ENCODE peak calls at places on chromosomes 13 and 19, in eight cellular contexts. One of them, this sample, is unnamed.

GRCh38 chr19:49786432-49786831 is 19.6 kb downstream of the AP2A1 start:
- DNase-seq in body of pancreas: no peak
- DNase-seq in cardiac muscle cell: peak; percentile 20
- DNase-seq in neuronal stem cell: no peak
- DNase-seq in esophagus squamous epithelium: no peak
- DNase-seq in fibroblast of lung: peak; percentile 58
- DNase-seq in thyroid gland: no peak
- DNase-seq in CD8-positive, alpha-beta T cell: no peak
- DNase-seq in this sample: no peak

GRCh38 chr19:43983544-43983911 is 460 bp upstream of the ZNF155 start:
- DNase-seq in CD8-positive, alpha-beta T cell: no peak
- DNase-seq in cardiac muscle cell: no peak
- DNase-seq in body of pancreas: no peak
- DNase-seq in thyroid gland: no peak
- DNase-seq in neuronal stem cell: no peak
- DNase-seq in fibroblast of lung: no peak
- DNase-seq in esophagus squamous epithelium: no peak
- DNase-seq in this sample: no peak

GRCh38 chr19:51019544-51019925 is at the start of gene KLK10:
- DNase-seq in fibroblast of lung: no peak
- DNase-seq in neuronal stem cell: no peak
- DNase-seq in esophagus squamous epithelium: no peak
- DNase-seq in thyroid gland: no peak
- DNase-seq in CD8-positive, alpha-beta T cell: no peak
- DNase-seq in cardiac muscle cell: no peak
- DNase-seq in body of pancreas: no peak
- DNase-seq in this sample: no peak

GRCh38 chr13:87129602-87130300 is 541.4 kb upstream of the SLITRK5 start:
- DNase-seq in body of pancreas: no peak
- DNase-seq in cardiac muscle cell: peak; percentile 13
- DNase-seq in esophagus squamous epithelium: no peak
- DNase-seq in neuronal stem cell: no peak
- DNase-seq in fibroblast of lung: peak; percentile 64
- DNase-seq in thyroid gland: no peak
- DNase-seq in CD8-positive, alpha-beta T cell: no peak
- DNase-seq in this sample: no peak

GRCh38 chr19:1000095-1000494 is at the start of gene GRIN3B:
- DNase-seq in cardiac muscle cell: peak; percentile 50
- DNase-seq in CD8-positive, alpha-beta T cell: peak; percentile 37
- DNase-seq in body of pancreas: peak; percentile 59
- DNase-seq in esophagus squamous epithelium: no peak
- DNase-seq in neuronal stem cell: peak; percentile 60
- DNase-seq in thyroid gland: peak; percentile 46
- DNase-seq in fibroblast of lung: peak; percentile 44
- DNase-seq in this sample: peak; percentile 70

GRCh38 chr13:72726721-72727416 is 560 bp downstream of the MZT1 start:
- DNase-seq in body of pancreas: peak; percentile 45
- DNase-seq in esophagus squamous epithelium: peak; percentile 6
- DNase-seq in fibroblast of lung: peak; percentile 5
- DNase-seq in thyroid gland: peak; percentile 50
- DNase-seq in cardiac muscle cell: peak; percentile 17
- DNase-seq in CD8-positive, alpha-beta T cell: no peak
- DNase-seq in neuronal stem cell: peak; percentile 9
- DNase-seq in this sample: peak; percentile 35

GRCh38 chr13:84191199-84191598 is 308.9 kb upstream of the SLITRK1 start:
- DNase-seq in cardiac muscle cell: no peak
- DNase-seq in fibroblast of lung: no peak
- DNase-seq in CD8-positive, alpha-beta T cell: no peak
- DNase-seq in esophagus squamous epithelium: no peak
- DNase-seq in body of pancreas: no peak
- DNase-seq in neuronal stem cell: no peak
- DNase-seq in thyroid gland: no peak
- DNase-seq in this sample: no peak

GRCh38 chr19:16418597-16418962 is 53.2 kb downstream of the EPS15L1 start:
- DNase-seq in fibroblast of lung: no peak
- DNase-seq in thyroid gland: no peak
- DNase-seq in neuronal stem cell: no peak
- DNase-seq in CD8-positive, alpha-beta T cell: no peak
- DNase-seq in cardiac muscle cell: no peak
- DNase-seq in esophagus squamous epithelium: no peak
- DNase-seq in body of pancreas: no peak
- DNase-seq in this sample: no peak

GRCh38 chr19:11024259-11024658 is 63.4 kb downstream of the SMARCA4 start:
- DNase-seq in esophagus squamous epithelium: no peak
- DNase-seq in neuronal stem cell: no peak
- DNase-seq in cardiac muscle cell: no peak
- DNase-seq in fibroblast of lung: no peak
- DNase-seq in CD8-positive, alpha-beta T cell: no peak
- DNase-seq in thyroid gland: no peak
- DNase-seq in body of pancreas: no peak
- DNase-seq in this sample: no peak
- H3K4me1 ChIP-seq in esophagus squamous epithelium: no peaks in the 10 kb centered on the region
- H3K4me1 ChIP-seq in neuronal stem cell: no peaks in the 10 kb centered on the region
- H3K4me1 ChIP-seq in cardiac muscle cell: no peaks in the 10 kb centered on the region
- H3K4me1 ChIP-seq in fibroblast of lung: no peaks in the 10 kb centered on the region
- H3K4me1 ChIP-seq in CD8-positive, alpha-beta T cell: no peaks in the 10 kb centered on the region
- H3K4me1 ChIP-seq in thyroid gland: no peaks in the 10 kb centered on the region
- H3K4me1 ChIP-seq in body of pancreas: peaks cover 5% of the 10 kb centered on the region
- H3K4me1 ChIP-seq in this sample: no peaks in the 10 kb centered on the region

GRCh38 chr19:47240996-47241918 is 10.3 kb upstream of the BBC3 start:
- DNase-seq in fibroblast of lung: peak; percentile 76
- DNase-seq in CD8-positive, alpha-beta T cell: peak; percentile 66
- DNase-seq in cardiac muscle cell: peak; percentile 82
- DNase-seq in esophagus squamous epithelium: no peak
- DNase-seq in body of pancreas: peak; percentile 94
- DNase-seq in neuronal stem cell: no peak
- DNase-seq in thyroid gland: peak; percentile 78
- DNase-seq in this sample: peak; percentile 78

GRCh38 chr19:47241919-47242644 is 11.1 kb upstream of the BBC3 start:
- DNase-seq in body of pancreas: no peak
- DNase-seq in thyroid gland: no peak
- DNase-seq in cardiac muscle cell: no peak
- DNase-seq in fibroblast of lung: peak; percentile 12
- DNase-seq in CD8-positive, alpha-beta T cell: no peak
- DNase-seq in neuronal stem cell: no peak
- DNase-seq in esophagus squamous epithelium: no peak
- DNase-seq in this sample: no peak

GRCh38 chr19:47240561-47240960 is 9.6 kb upstream of the BBC3 start:
- DNase-seq in body of pancreas: no peak
- DNase-seq in CD8-positive, alpha-beta T cell: no peak
- DNase-seq in neuronal stem cell: no peak
- DNase-seq in cardiac muscle cell: no peak
- DNase-seq in thyroid gland: no peak
- DNase-seq in esophagus squamous epithelium: no peak
- DNase-seq in fibroblast of lung: no peak
- DNase-seq in this sample: no peak

GRCh38 chr19:47239610-47240296 is 8.8 kb upstream of the BBC3 start:
- DNase-seq in fibroblast of lung: peak; percentile 37
- DNase-seq in neuronal stem cell: no peak
- DNase-seq in CD8-positive, alpha-beta T cell: peak; percentile 30
- DNase-seq in esophagus squamous epithelium: no peak
- DNase-seq in thyroid gland: peak; percentile 27
- DNase-seq in cardiac muscle cell: peak; percentile 65
- DNase-seq in body of pancreas: no peak
- DNase-seq in this sample: peak; percentile 87

DNA sequence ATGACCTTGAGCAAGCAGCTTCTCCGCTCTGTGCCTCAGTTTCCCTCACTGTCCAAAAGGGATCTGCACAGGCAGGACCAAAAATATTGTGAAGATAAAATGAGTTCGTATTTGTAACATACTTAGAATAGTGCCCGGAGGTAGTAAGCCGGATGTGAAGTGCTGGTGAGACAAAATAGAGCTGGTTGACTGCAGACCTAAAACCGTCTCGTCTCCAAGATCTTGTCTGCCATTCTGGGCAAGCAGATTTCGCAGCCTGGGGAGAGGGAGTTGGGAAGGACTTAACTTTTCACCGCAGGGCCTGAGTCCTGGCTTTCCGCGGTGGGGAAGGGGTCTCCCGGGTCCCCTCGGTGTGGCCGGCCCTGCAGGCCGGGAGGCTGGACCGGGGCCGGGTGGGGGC is 8.2 kb upstream of the BBC3 start:
- DNase-seq in esophagus squamous epithelium: no peak
- DNase-seq in thyroid gland: no peak
- DNase-seq in CD8-positive, alpha-beta T cell: no peak
- DNase-seq in body of pancreas: no peak
- DNase-seq in neuronal stem cell: no peak
- DNase-seq in fibroblast of lung: no peak
- DNase-seq in cardiac muscle cell: no peak
- DNase-seq in this sample: no peak
- H3K4me3 ChIP-seq in esophagus squamous epithelium: peak overlapping the region; percentile 62
- H3K4me3 ChIP-seq in thyroid gland: no peak overlapping the region
- H3K4me3 ChIP-seq in CD8-positive, alpha-beta T cell: no peak overlapping the region
- H3K4me3 ChIP-seq in body of pancreas: no peak overlapping the region
- H3K4me3 ChIP-seq in neuronal stem cell: peak overlapping the region; percentile 49
- H3K4me3 ChIP-seq in fibroblast of lung: no peak overlapping the region
- H3K4me3 ChIP-seq in cardiac muscle cell: peak overlapping the region; percentile 17
- H3K4me3 ChIP-seq in this sample: no peak overlapping the region

GRCh38 chr19:28603453-28603852 is 609.5 kb downstream of the UQCRFS1 start:
- DNase-seq in thyroid gland: no peak
- DNase-seq in cardiac muscle cell: no peak
- DNase-seq in fibroblast of lung: no peak
- DNase-seq in neuronal stem cell: no peak
- DNase-seq in body of pancreas: no peak
- DNase-seq in esophagus squamous epithelium: no peak
- DNase-seq in CD8-positive, alpha-beta T cell: no peak
- DNase-seq in this sample: no peak
- H3K27ac ChIP-seq in thyroid gland: no peak overlapping the region
- H3K27ac ChIP-seq in cardiac muscle cell: no peak overlapping the region
- H3K27ac ChIP-seq in fibroblast of lung: no peak overlapping the region
- H3K27ac ChIP-seq in neuronal stem cell: no peak overlapping the region
- H3K27ac ChIP-seq in body of pancreas: no peak overlapping the region
- H3K27ac ChIP-seq in esophagus squamous epithelium: no peak overlapping the region
- H3K27ac ChIP-seq in CD8-positive, alpha-beta T cell: no peak overlapping the region
- H3K27ac ChIP-seq in this sample: peak overlapping the region; percentile 7

DNA sequence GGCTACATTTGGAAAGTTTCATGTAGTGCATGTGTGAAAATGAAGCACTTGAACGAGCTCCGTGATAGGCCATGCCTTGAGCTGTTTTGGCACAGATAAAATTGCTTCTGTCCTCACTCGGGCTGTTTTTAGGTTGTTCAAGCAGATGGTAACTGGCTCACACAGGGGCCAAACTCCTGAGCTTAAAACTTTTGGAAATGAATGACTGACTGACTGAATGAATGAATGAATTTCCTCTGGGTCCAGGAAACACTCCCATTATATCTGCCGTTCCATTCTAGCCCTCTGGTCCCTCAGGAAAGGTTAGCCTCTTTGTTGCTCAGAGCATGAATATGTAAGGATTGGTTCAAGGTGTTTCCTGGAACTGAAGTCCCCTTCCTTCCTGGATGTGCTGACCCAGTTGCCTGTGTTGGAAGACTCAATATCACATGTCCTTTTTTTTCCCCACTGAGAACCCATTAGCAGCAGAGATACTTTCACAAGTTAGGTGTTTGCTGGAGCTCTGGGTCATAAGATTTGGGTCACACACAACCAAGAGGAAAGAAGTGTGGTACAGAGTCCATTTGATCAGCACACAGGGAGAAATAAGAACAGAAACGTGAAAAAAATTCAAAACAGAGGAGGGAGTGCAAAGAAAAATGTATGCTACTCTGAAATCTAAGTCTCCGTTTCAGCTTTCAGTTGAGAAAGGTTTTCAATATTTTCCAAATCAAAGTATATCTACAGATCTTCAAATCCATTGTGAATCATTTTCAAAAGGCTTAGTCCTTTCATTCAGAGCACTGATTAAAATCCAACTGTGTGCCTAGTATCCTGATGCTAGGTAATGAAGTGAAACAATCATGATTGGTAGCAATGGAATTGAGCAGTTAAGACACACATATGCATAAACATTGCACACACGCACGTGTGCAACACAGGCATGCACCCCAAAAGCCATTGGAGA is 18.9 kb downstream of the MBNL2 start:
- DNase-seq in fibroblast of lung: no peak
- DNase-seq in thyroid gland: no peak
- DNase-seq in body of pancreas: no peak
- DNase-seq in esophagus squamous epithelium: no peak
- DNase-seq in neuronal stem cell: no peak
- DNase-seq in cardiac muscle cell: no peak
- DNase-seq in CD8-positive, alpha-beta T cell: no peak
- DNase-seq in this sample: no peak
- H3K4me1 ChIP-seq in fibroblast of lung: peaks cover 15% of the 10 kb centered on the region
- H3K4me1 ChIP-seq in thyroid gland: peaks cover 70% of the 10 kb centered on the region
- H3K4me1 ChIP-seq in body of pancreas: peaks cover 95% of the 10 kb centered on the region
- H3K4me1 ChIP-seq in esophagus squamous epithelium: peaks cover 35% of the 10 kb centered on the region
- H3K4me1 ChIP-seq in neuronal stem cell: peaks cover 6% of the 10 kb centered on the region
- H3K4me1 ChIP-seq in cardiac muscle cell: peaks cover 21% of the 10 kb centered on the region
- H3K4me1 ChIP-seq in CD8-positive, alpha-beta T cell: peaks cover 3% of the 10 kb centered on the region
- H3K4me1 ChIP-seq in this sample: peaks cover 33% of the 10 kb centered on the region

GRCh38 chr19:35508129-35508528 is 5.3 kb downstream of the DMKN start:
- DNase-seq in fibroblast of lung: no peak
- DNase-seq in cardiac muscle cell: no peak
- DNase-seq in neuronal stem cell: no peak
- DNase-seq in body of pancreas: no peak
- DNase-seq in thyroid gland: no peak
- DNase-seq in CD8-positive, alpha-beta T cell: no peak
- DNase-seq in esophagus squamous epithelium: no peak
- DNase-seq in this sample: no peak

GRCh38 chr19:35509861-35510625 is 3.4 kb downstream of the DMKN start:
- DNase-seq in esophagus squamous epithelium: no peak
- DNase-seq in thyroid gland: peak; percentile 95
- DNase-seq in body of pancreas: peak; percentile 92
- DNase-seq in CD8-positive, alpha-beta T cell: peak; percentile 56
- DNase-seq in neuronal stem cell: peak; percentile 82
- DNase-seq in cardiac muscle cell: peak; percentile 61
- DNase-seq in fibroblast of lung: peak; percentile 22
- DNase-seq in this sample: peak; percentile 64

GRCh38 chr19:35507561-35507960 is 5.9 kb downstream of the DMKN start:
- DNase-seq in thyroid gland: no peak
- DNase-seq in esophagus squamous epithelium: no peak
- DNase-seq in cardiac muscle cell: no peak
- DNase-seq in neuronal stem cell: no peak
- DNase-seq in body of pancreas: no peak
- DNase-seq in CD8-positive, alpha-beta T cell: no peak
- DNase-seq in fibroblast of lung: no peak
- DNase-seq in this sample: no peak

GRCh38 chr19:35510626-35510964 is 2.9 kb downstream of the DMKN start:
- DNase-seq in esophagus squamous epithelium: no peak
- DNase-seq in neuronal stem cell: no peak
- DNase-seq in cardiac muscle cell: no peak
- DNase-seq in thyroid gland: no peak
- DNase-seq in CD8-positive, alpha-beta T cell: no peak
- DNase-seq in fibroblast of lung: no peak
- DNase-seq in body of pancreas: no peak
- DNase-seq in this sample: no peak

GRCh38 chr19:35509018-35509652 is 4.3 kb downstream of the DMKN start:
- DNase-seq in body of pancreas: peak; percentile 76
- DNase-seq in thyroid gland: peak; percentile 86
- DNase-seq in neuronal stem cell: no peak
- DNase-seq in fibroblast of lung: no peak
- DNase-seq in CD8-positive, alpha-beta T cell: no peak
- DNase-seq in esophagus squamous epithelium: no peak
- DNase-seq in cardiac muscle cell: no peak
- DNase-seq in this sample: peak; percentile 14
- H3K4me3 ChIP-seq in body of pancreas: peak overlapping the region; percentile 18
- H3K4me3 ChIP-seq in thyroid gland: peak overlapping the region; percentile 63
- H3K4me3 ChIP-seq in neuronal stem cell: no peak overlapping the region
- H3K4me3 ChIP-seq in fibroblast of lung: no peak overlapping the region
- H3K4me3 ChIP-seq in CD8-positive, alpha-beta T cell: no peak overlapping the region
- H3K4me3 ChIP-seq in esophagus squamous epithelium: peak overlapping the region; percentile 62
- H3K4me3 ChIP-seq in cardiac muscle cell: peak overlapping the region; percentile 49
- H3K4me3 ChIP-seq in this sample: peak overlapping the region; percentile 25

This sample was measured in CD8-positive, alpha-beta memory T cell.